ENCODE peak calls at places on chromosomes 4 and X, in five cellular contexts. J, F, W, R and D are unnamed samples.

GRCh38 chr4:7212101-7212674 is 19.9 kb downstream of the SORCS2 start:
- DNase-seq in F (no peak), W (no peak), R (no peak), J (no peak), D (no peak)

GRCh38 chrX:66638591-66639500 is at the start of gene EDA2R:
- DNase-seq in F (peak; percentile 77), W (peak; percentile 88), R (no peak), J (peak; percentile 89), D (peak; percentile 67)

GRCh38 chrX:2342878-2343277 is 157.9 kb downstream of the DHRSX start:
- DNase-seq in F (peak; percentile 94), R (no peak), J (peak; percentile 43), W (peak; percentile 31), D (no peak)

GRCh38 chr4:80989921-80990544 is 40.5 kb upstream of the BMP3 start:
- DNase-seq in R (no peak), F (peak; percentile 59), W (peak; percentile 78), J (peak; percentile 75), D (peak; percentile 21)

GRCh38 chr4:40769266-40769665 is 19.5 kb downstream of the NSUN7 start:
- DNase-seq in W (no peak), R (no peak), F (no peak), J (no peak), D (no peak)

GRCh38 chr4:121829511-121829910 is 5.8 kb upstream of the CCNA2 start:
- DNase-seq in R (no peak), J (no peak), F (no peak), W (peak; percentile 24), D (no peak)

GRCh38 chr4:127708985-127709384 is 21.2 kb upstream of the SLC25A31 start:
- DNase-seq in J (peak; percentile 88), R (no peak), F (peak; percentile 94), W (peak; percentile 84), D (no peak)

GRCh38 chrX:152139589-152139988 is 1.2 kb upstream of the MAGEA10 start:
- DNase-seq in R (no peak), J (no peak), W (no peak), F (no peak), D (no peak)

GRCh38 chr4:23788460-23788859 is 101.4 kb downstream of the PPARGC1A start:
- DNase-seq in R (no peak), J (peak; percentile 33), W (no peak), F (no peak), D (no peak)

GRCh38 chr4:39706829-39707511 is 9.0 kb downstream of the UBE2K start:
- DNase-seq in W (no peak), J (no peak), R (no peak), F (peak; percentile 76), D (no peak)

GRCh38 chr4:170776983-170777382 is 687.2 kb upstream of the AADAT start:
- DNase-seq in R (no peak), W (no peak), J (no peak), F (no peak), D (no peak)

GRCh38 chr4:53196195-53196641 is 169.6 kb downstream of the SCFD2 start:
- DNase-seq in J (peak; percentile 17), W (no peak), F (no peak), R (no peak), D (no peak)

GRCh38 chrX:119398587-119398973 is 556 bp upstream of the SLC25A43 start:
- DNase-seq in J (peak; percentile 26), F (no peak), R (no peak), W (no peak), D (no peak)

GRCh38 chr4:138182838-138183426 is 59.2 kb downstream of the SLC7A11 start:
- DNase-seq in J (peak; percentile 82), W (peak; percentile 66), R (no peak), F (peak; percentile 60), D (peak; percentile 3)

DNA sequence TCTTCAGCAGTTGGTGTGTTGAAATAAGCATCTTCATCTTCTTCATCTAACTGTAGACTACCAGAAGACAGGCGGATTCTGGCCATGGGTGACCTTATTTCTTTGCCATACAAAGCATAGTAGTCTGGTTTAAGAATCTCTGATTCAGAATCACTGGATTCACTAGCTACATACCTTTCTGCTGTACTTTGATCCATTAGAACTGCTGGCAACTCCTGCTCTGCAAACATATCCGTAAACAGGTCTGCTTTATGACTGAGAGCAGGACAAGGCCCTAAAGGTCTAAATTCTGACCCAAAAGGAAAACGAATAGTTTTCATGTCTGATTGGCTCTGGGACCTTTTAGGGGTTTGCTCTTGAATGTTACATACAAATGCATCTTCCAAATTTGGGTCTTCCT is 49.9 kb downstream of the FRMD7 start:
- DNase-seq in W (no peak), R (no peak), F (no peak), J (no peak), D (no peak)
- TF ChIP-seq CTCF in W (no peak), R (no peak), F (no peak), J (no peak), D (no peak)

GRCh38 chr4:158666892-158667291 is 4.8 kb downstream of the C4orf46 start:
- DNase-seq in W (no peak), F (no peak), J (no peak), R (no peak), D (no peak)

GRCh38 chr4:158664806-158665205 is 6.9 kb downstream of the C4orf46 start:
- DNase-seq in J (no peak), W (no peak), F (no peak), R (no peak), D (no peak)

GRCh38 chr4:158670975-158671664 is 567 bp downstream of the C4orf46 start:
- DNase-seq in F (peak; percentile 70), R (peak; percentile 35), J (peak; percentile 79), W (peak; percentile 78), D (peak; percentile 67)

GRCh38 chr4:158669310-158669709 is 2.4 kb downstream of the C4orf46 start:
- DNase-seq in F (no peak), J (no peak), W (no peak), R (no peak), D (no peak)

DNA sequence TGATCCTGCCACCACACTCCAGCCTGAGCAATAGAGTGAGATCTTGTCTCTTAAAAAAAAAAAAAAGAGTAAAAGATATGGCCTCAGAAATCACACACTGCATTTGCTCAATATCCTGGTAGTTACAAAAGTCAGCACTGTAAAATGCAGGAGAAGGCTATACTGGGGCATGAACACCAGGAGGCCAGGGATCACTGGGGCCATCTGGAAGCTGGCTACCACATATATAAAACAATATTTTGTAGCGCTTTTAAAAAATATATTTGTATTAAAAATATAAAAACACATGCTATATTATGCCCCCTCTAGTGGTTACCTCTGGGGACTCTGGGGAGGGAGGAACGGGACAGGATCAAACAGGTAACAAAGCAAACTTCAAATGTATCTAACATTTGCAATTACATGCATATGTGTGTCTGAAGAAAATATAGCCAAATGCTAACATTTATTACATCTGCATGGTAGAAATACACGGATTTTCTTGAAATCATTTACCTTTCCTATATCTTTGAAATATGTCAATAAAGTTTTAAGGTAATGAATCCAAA is 4.0 kb downstream of the C4orf46 start:
- DNase-seq in W (no peak), J (peak; percentile 12), R (no peak), F (peak; percentile 16), D (peak; percentile 28)
- TF ChIP-seq CTCF in W (peak; percentile 75), J (peak; percentile 49), R (no peak), F (peak; percentile 77), D (no peak)

DNA sequence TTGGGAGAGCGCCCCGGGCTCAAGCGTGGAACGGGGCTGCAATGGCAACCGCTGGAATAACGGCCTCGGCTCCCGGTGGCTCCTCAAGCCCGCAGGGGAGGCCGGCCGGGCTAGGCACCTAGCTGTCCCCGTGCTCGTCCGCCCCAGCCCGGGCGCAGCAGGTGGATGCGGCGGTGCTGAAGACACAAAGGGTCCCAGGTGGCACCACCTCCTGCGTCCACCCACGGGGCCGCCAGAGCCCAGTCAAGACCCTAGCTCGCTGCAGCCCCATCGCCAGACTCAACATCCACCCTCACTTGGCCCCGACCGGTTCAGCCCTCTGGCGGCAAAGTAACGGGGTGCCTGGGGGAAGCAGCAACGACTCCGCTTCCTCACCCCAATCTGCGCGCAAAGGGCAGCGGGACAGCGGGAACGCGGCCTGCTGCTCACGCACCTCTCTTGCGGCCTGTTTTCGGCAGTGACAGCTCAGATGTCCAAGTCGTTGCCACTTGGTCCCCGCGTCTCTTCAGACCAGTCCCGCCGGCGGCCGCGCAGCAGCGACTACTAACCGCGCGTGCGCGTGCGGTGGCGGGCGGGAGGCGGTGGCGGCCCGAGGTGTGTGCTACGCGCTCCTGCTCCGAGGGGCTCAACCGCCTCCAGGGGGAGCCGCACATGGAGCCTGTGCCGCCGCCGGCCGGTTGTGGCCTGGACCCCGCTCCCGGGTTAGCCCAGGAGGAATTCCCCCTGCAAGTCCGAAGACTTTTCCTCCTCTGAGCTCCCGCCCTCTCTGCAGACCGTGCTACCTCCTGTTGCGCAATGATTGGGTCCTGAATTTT is at the start of gene CLGN:
- DNase-seq in J (peak; percentile 31), F (peak; percentile 22), W (no peak), R (no peak), D (peak; percentile 77)
- TF ChIP-seq CTCF in J (no peak), F (peak; percentile 53), W (peak; percentile 55), R (peak; percentile 10), D (peak; percentile 36)

GRCh38 chrX:149831473-149831872 is 49.5 kb upstream of the MAGEA8 start:
- DNase-seq in J (no peak), W (no peak), F (no peak), R (no peak), D (no peak)
- TF ChIP-seq CTCF in J (no peak), W (no peak), F (no peak), R (no peak), D (no peak)

GRCh38 chr4:88378691-88379559 is at the start of gene HERC6:
- DNase-seq in F (peak; percentile 77), R (peak; percentile 31), J (peak; percentile 80), W (peak; percentile 54), D (peak; percentile 82)
- TF ChIP-seq CTCF in F (peak; percentile 74), R (peak; percentile 92), J (peak; percentile 53), W (peak; percentile 80), D (peak; percentile 89)

GRCh38 chr4:61773655-61774245 is 573.6 kb downstream of the ADGRL3 start:
- DNase-seq in W (no peak), F (no peak), J (no peak), R (no peak), D (no peak)
- TF ChIP-seq CTCF in W (no peak), F (no peak), J (no peak), R (no peak), D (no peak)

GRCh38 chr4:145433684-145434083 is 48.0 kb upstream of the SMAD1 start:
- DNase-seq in F (no peak), W (no peak), R (no peak), J (no peak), D (no peak)
- TF ChIP-seq CTCF in F (no peak), W (no peak), R (no peak), J (no peak), D (no peak)